ENCODE peak calls at places on chromosomes 13 and 19, in six cellular contexts. A, R, J, U, C and O are unnamed samples.

GRCh38 chr19:17001603-17002183 is 24.9 kb downstream of the CPAMD8 start:
- DNase-seq in A (no peak), C (no peak), J (no peak), U (no peak), R (no peak), O (no peak)

GRCh38 chr19:16143399-16144215 is at the start of gene HSH2D:
- DNase-seq in C (no peak), R (peak; percentile 98), U (peak; percentile 28), A (no peak), J (peak; percentile 93), O (no peak)

GRCh38 chr13:110734561-110734960 is 21.1 kb downstream of the ING1 start:
- DNase-seq in J (no peak), C (no peak), A (no peak), R (no peak), U (no peak), O (no peak)

GRCh38 chr13:28540612-28541011 is 45.7 kb upstream of the FLT1 start:
- DNase-seq in J (no peak), R (peak; percentile 53), A (no peak), U (no peak), C (no peak), O (no peak)

GRCh38 chr13:92260363-92260762 is 861.9 kb downstream of the GPC5 start:
- DNase-seq in R (peak; percentile 2), C (no peak), U (no peak), J (no peak), A (no peak), O (no peak)

GRCh38 chr13:26979334-26979733 is 192.3 kb downstream of the USP12 start:
- DNase-seq in C (no peak), U (no peak), A (no peak), R (no peak), J (peak; percentile 52), O (no peak)

GRCh38 chr13:26508885-26509284 is 48.6 kb upstream of the WASF3 start:
- DNase-seq in U (peak; percentile 25), C (no peak), R (no peak), A (peak; percentile 95), J (no peak), O (peak; percentile 79)

GRCh38 chr13:44818428-44818827 is 170.8 kb downstream of the NUFIP1 start:
- DNase-seq in R (peak; percentile 21), C (peak; percentile 20), A (no peak), J (no peak), U (no peak), O (no peak)

GRCh38 chr13:113393572-113394503 is 29.9 kb upstream of the GRTP1 start:
- DNase-seq in C (peak; percentile 90), A (peak; percentile 90), R (peak; percentile 90), J (peak; percentile 87), U (peak; percentile 84), O (peak; percentile 37)

GRCh38 chr19:1249298-1249989 is 1.1 kb downstream of the MIDN start:
- DNase-seq in C (peak; percentile 98), R (peak; percentile 96), A (peak; percentile 98), U (peak; percentile 94), J (peak; percentile 97), O (no peak)

GRCh38 chr13:75368167-75368566 is 113.8 kb downstream of the TBC1D4 start:
- DNase-seq in R (peak; percentile 27), A (no peak), J (no peak), C (no peak), U (peak; percentile 76), O (no peak)

GRCh38 chr13:50691176-50691681 is 152.3 kb downstream of the DLEU7 start:
- DNase-seq in C (peak; percentile 61), A (no peak), J (no peak), R (no peak), U (no peak), O (no peak)

GRCh38 chr19:48826606-48827020 is 9.7 kb downstream of the HSD17B14 start:
- DNase-seq in U (no peak), R (no peak), J (no peak), C (no peak), A (no peak), O (no peak)

GRCh38 chr19:18855647-18856384 is 24.1 kb downstream of the UPF1 start:
- DNase-seq in C (no peak), U (no peak), J (no peak), A (no peak), R (no peak), O (no peak)

GRCh38 chr19:18737954-18738351 is 53.2 kb downstream of the COMP start:
- DNase-seq in J (no peak), R (no peak), A (no peak), U (no peak), C (no peak), O (no peak)

GRCh38 chr19:20664917-20665781 is 3.8 kb upstream of the ZNF626 start:
- DNase-seq in C (peak; percentile 29), A (no peak), J (no peak), R (no peak), U (peak; percentile 23), O (no peak)

GRCh38 chr19:17706750-17707181 is 12.5 kb upstream of the MAP1S start:
- DNase-seq in R (no peak), U (no peak), C (peak; percentile 26), A (no peak), J (no peak), O (no peak)

DNA sequence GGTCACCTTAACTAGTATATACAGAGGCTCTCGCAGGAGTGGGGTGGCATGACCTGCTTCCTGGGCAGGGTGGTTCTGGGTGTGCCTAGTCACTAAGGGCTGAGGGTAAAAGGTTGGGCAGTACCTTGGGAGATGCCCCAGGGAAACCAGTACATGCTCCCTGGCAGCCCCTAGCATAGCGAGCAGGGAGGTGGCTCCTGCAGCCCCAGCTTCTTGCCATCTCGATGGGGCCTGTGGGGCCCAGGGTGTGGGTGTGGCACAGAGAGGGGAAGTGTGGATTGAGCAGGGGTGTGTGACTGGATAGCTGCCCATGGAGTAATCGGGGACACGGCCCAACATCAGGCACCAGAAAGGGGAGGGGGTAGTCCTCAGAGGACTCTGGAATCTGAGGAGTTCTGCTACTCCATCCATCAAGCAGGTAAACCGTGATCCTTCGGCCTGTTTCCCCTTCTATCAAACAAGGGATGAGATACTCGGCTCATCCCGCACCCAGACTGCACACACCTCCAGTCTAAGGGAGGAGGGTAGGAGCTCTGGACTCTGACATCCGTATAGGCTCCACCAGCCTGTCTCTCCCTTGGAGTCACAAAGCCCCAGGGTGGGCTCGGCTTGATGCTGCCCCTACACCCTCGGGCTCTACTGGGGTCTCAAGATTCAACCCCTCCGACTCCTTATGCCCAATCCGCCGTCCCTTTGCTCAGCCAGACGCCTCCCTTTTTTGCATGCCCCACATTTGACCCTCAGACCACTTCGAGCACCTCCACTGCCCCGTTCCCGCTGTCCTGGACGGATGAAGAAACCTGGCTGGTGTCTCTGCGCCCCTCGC is 1.1 kb downstream of the ZBTB45 start:
- DNase-seq in C (no peak), J (no peak), R (peak; percentile 22), A (no peak), U (no peak), O (no peak)
- TF ChIP-seq CTCF in C (no peak), J (no peak), R (no peak), A (peak; percentile 55), U (peak; percentile 58), O (no peak)

DNA sequence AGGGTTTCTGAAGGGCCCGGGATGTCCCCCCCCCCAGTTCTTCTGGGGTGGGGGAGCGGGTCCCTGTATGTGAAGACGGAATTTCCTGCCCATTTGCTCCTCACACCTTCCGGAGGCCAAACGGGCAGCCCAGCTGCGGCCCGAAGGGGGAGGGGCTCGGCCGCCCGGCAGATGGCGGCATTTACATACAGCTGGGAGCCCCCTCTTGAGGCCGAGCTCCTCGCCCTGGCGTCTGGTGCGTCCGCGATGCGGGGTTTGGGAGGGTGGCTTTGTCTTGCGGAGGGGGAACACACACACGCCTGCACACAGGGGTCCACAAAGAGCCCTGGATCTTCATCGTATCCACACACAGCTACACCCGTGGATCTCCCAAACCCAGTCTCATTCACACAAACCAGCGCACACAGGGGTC is 891 bp upstream of the DLL3 start:
- DNase-seq in U (no peak), A (no peak), R (peak; percentile 59), C (peak; percentile 77), J (peak; percentile 55), O (no peak)
- TF ChIP-seq CTCF in U (peak; percentile 43), A (peak; percentile 25), R (peak; percentile 34), C (peak; percentile 33), J (no peak), O (no peak)

GRCh38 chr13:33441015-33441414 is 155.5 kb upstream of the STARD13 start:
- DNase-seq in R (peak; percentile 30), U (no peak), J (no peak), C (peak; percentile 37), A (no peak), O (no peak)
- TF ChIP-seq CTCF in R (peak; percentile 4), U (no peak), J (no peak), C (no peak), A (no peak), O (no peak)

DNA sequence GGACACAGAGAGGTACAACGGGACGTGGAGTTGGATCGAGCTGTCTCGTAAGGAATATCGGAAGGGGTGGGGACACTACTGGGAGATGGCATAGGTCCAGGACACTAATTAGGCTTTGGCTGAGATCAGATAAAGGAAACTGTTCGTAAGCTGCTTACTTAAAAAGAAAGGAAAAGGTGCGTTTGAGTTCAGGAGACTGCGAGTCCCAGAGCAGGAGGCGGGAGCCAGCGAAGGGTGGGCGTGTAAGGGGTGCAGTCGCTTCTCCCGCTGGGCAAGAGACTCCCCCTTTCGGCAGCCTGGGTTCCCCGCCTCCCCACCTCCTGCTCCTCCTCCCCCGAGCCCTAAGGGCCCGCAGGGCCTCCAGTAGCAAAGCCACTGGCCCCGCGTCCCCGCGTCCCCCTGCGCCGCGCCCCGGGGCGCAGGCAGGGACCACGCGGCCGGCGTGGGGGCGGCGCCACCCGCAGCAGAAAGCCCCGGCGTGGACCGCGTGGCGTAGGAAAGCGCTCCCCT is 571 bp downstream of the ABCC4 start:
- DNase-seq in J (peak; percentile 65), U (peak; percentile 52), C (peak; percentile 32), A (peak; percentile 86), R (peak; percentile 86), O (no peak)
- TF ChIP-seq CTCF in J (no peak), U (peak; percentile 26), C (peak; percentile 21), A (no peak), R (peak; percentile 42), O (no peak)

GRCh38 chr19:45641274-45642105 is 2.3 kb upstream of the EML2 start:
- DNase-seq in J (peak; percentile 83), U (peak; percentile 69), R (peak; percentile 98), C (peak; percentile 93), A (peak; percentile 79), O (peak; percentile 70)

GRCh38 chr19:45637890-45638667 is 1.1 kb downstream of the EML2 start:
- DNase-seq in C (no peak), R (no peak), A (no peak), J (no peak), U (no peak), O (no peak)

GRCh38 chr19:45640849-45641273 is 1.7 kb upstream of the EML2 start:
- DNase-seq in U (no peak), J (peak; percentile 63), A (no peak), R (peak; percentile 83), C (peak; percentile 46), O (no peak)

GRCh38 chr19:45636902-45637301 is 2.3 kb downstream of the EML2 start:
- DNase-seq in C (no peak), U (no peak), A (no peak), J (no peak), R (no peak), O (no peak)

GRCh38 chr19:45638930-45639729 is at the start of gene EML2:
- DNase-seq in R (peak; percentile 68), U (peak; percentile 47), C (peak; percentile 85), J (peak; percentile 78), A (no peak), O (no peak)
- TF ChIP-seq CTCF in R (peak; percentile 48), U (peak; percentile 24), C (peak; percentile 28), J (no peak), A (no peak), O (no peak)

GRCh38 chr19:6271721-6272410 is 7.9 kb downstream of the MLLT1 start:
- DNase-seq in A (peak; percentile 97), J (peak; percentile 62), U (peak; percentile 86), R (no peak), C (peak; percentile 71), O (no peak)
- TF ChIP-seq CTCF in A (no peak), J (no peak), U (peak; percentile 25), R (no peak), C (peak; percentile 13), O (no peak)

GRCh38 chr19:35236638-35237400 is 8.3 kb upstream of the FAM187B start:
- DNase-seq in U (no peak), R (peak; percentile 36), C (no peak), A (no peak), J (no peak), O (no peak)
- TF ChIP-seq CTCF in U (peak; percentile 22), R (peak; percentile 9), C (peak; percentile 4), A (no peak), J (no peak), O (no peak)